ENCODE peak calls at places on chromosomes 4 and X, in ten cellular contexts. One of them, this sample, is unnamed.
A peak's percentile ranks its signal among the peaks of the same experiment; 100 is the strongest.

GRCh38 chrX:140091276-140091886 is 126.1 kb upstream of the CXorf66 start:
- DNase-seq in pancreas: peak; percentile 80
- DNase-seq in transverse colon: peak; percentile 8
- DNase-seq in CD8-positive, alpha-beta T cell: no peak
- DNase-seq in mammary epithelial cell: no peak
- DNase-seq in BE2C: peak; percentile 26
- DNase-seq in heart right ventricle: no peak
- DNase-seq in fibroblast of lung: no peak
- DNase-seq in kidney epithelial cell: no peak
- DNase-seq in mucosa of descending colon: no peak
- DNase-seq in this sample: peak; percentile 25

GRCh38 chr4:26885912-26886274 is 25.3 kb downstream of the STIM2 start:
- DNase-seq in BE2C: no peak
- DNase-seq in fibroblast of lung: no peak
- DNase-seq in pancreas: no peak
- DNase-seq in kidney epithelial cell: no peak
- DNase-seq in CD8-positive, alpha-beta T cell: peak; percentile 39
- DNase-seq in heart right ventricle: no peak
- DNase-seq in transverse colon: no peak
- DNase-seq in mammary epithelial cell: no peak
- DNase-seq in mucosa of descending colon: no peak
- DNase-seq in this sample: no peak

GRCh38 chr4:13415068-13415785 is 68.9 kb downstream of the RAB28 start:
- DNase-seq in BE2C: no peak
- DNase-seq in transverse colon: no peak
- DNase-seq in mucosa of descending colon: no peak
- DNase-seq in mammary epithelial cell: no peak
- DNase-seq in fibroblast of lung: no peak
- DNase-seq in kidney epithelial cell: no peak
- DNase-seq in heart right ventricle: peak; percentile 5
- DNase-seq in pancreas: peak; percentile 71
- DNase-seq in CD8-positive, alpha-beta T cell: no peak
- DNase-seq in this sample: peak; percentile 1

GRCh38 chr4:161134795-161135194 is 1029.0 kb downstream of the FSTL5 start:
- DNase-seq in CD8-positive, alpha-beta T cell: no peak
- DNase-seq in heart right ventricle: no peak
- DNase-seq in BE2C: no peak
- DNase-seq in kidney epithelial cell: no peak
- DNase-seq in mucosa of descending colon: no peak
- DNase-seq in transverse colon: no peak
- DNase-seq in pancreas: no peak
- DNase-seq in fibroblast of lung: no peak
- DNase-seq in mammary epithelial cell: no peak
- DNase-seq in this sample: no peak

GRCh38 chrX:54786972-54787371 is 11.1 kb downstream of the ITIH6 start:
- DNase-seq in BE2C: peak; percentile 35
- DNase-seq in mucosa of descending colon: no peak
- DNase-seq in transverse colon: peak; percentile 32
- DNase-seq in pancreas: no peak
- DNase-seq in heart right ventricle: no peak
- DNase-seq in mammary epithelial cell: peak; percentile 19
- DNase-seq in CD8-positive, alpha-beta T cell: peak; percentile 19
- DNase-seq in fibroblast of lung: no peak
- DNase-seq in kidney epithelial cell: no peak
- DNase-seq in this sample: no peak

GRCh38 chr4:154039435-154040061 is 250.7 kb upstream of the SFRP2 start:
- DNase-seq in mammary epithelial cell: no peak
- DNase-seq in pancreas: no peak
- DNase-seq in BE2C: no peak
- DNase-seq in heart right ventricle: no peak
- DNase-seq in transverse colon: no peak
- DNase-seq in CD8-positive, alpha-beta T cell: no peak
- DNase-seq in fibroblast of lung: no peak
- DNase-seq in kidney epithelial cell: no peak
- DNase-seq in mucosa of descending colon: no peak
- DNase-seq in this sample: no peak

GRCh38 chr4:112552668-112553067 is 36.7 kb upstream of the NEUROG2 start:
- DNase-seq in BE2C: no peak
- DNase-seq in pancreas: no peak
- DNase-seq in heart right ventricle: no peak
- DNase-seq in CD8-positive, alpha-beta T cell: no peak
- DNase-seq in mammary epithelial cell: peak; percentile 60
- DNase-seq in kidney epithelial cell: peak; percentile 52
- DNase-seq in mucosa of descending colon: no peak
- DNase-seq in transverse colon: no peak
- DNase-seq in fibroblast of lung: peak; percentile 61
- DNase-seq in this sample: peak; percentile 71

GRCh38 chr4:183611210-183611830 is 47.7 kb downstream of the RWDD4 start:
- DNase-seq in transverse colon: no peak
- DNase-seq in pancreas: no peak
- DNase-seq in kidney epithelial cell: no peak
- DNase-seq in CD8-positive, alpha-beta T cell: no peak
- DNase-seq in BE2C: no peak
- DNase-seq in heart right ventricle: no peak
- DNase-seq in mucosa of descending colon: no peak
- DNase-seq in mammary epithelial cell: peak; percentile 15
- DNase-seq in fibroblast of lung: no peak
- DNase-seq in this sample: no peak

GRCh38 chrX:97529801-97530200 is 646.1 kb downstream of the RPA4 start:
- DNase-seq in BE2C: no peak
- DNase-seq in mammary epithelial cell: no peak
- DNase-seq in heart right ventricle: no peak
- DNase-seq in transverse colon: no peak
- DNase-seq in fibroblast of lung: peak; percentile 21
- DNase-seq in kidney epithelial cell: no peak
- DNase-seq in pancreas: no peak
- DNase-seq in CD8-positive, alpha-beta T cell: no peak
- DNase-seq in mucosa of descending colon: no peak
- DNase-seq in this sample: no peak

GRCh38 chrX:41116948-41117347 is 31.7 kb downstream of the USP9X start:
- DNase-seq in heart right ventricle: no peak
- DNase-seq in mucosa of descending colon: no peak
- DNase-seq in pancreas: no peak
- DNase-seq in mammary epithelial cell: peak; percentile 28
- DNase-seq in kidney epithelial cell: no peak
- DNase-seq in BE2C: no peak
- DNase-seq in transverse colon: no peak
- DNase-seq in fibroblast of lung: no peak
- DNase-seq in CD8-positive, alpha-beta T cell: no peak
- DNase-seq in this sample: no peak

GRCh38 chr4:143921160-143921559 is 15.8 kb upstream of the GYPE start:
- DNase-seq in mammary epithelial cell: no peak
- DNase-seq in mucosa of descending colon: no peak
- DNase-seq in pancreas: no peak
- DNase-seq in BE2C: no peak
- DNase-seq in CD8-positive, alpha-beta T cell: no peak
- DNase-seq in heart right ventricle: no peak
- DNase-seq in transverse colon: no peak
- DNase-seq in fibroblast of lung: no peak
- DNase-seq in kidney epithelial cell: no peak
- DNase-seq in this sample: no peak

GRCh38 chr4:55437356-55437796 is 41.6 kb downstream of the TMEM165 start:
- DNase-seq in transverse colon: peak; percentile 41
- DNase-seq in BE2C: no peak
- DNase-seq in mammary epithelial cell: no peak
- DNase-seq in mucosa of descending colon: no peak
- DNase-seq in fibroblast of lung: peak; percentile 51
- DNase-seq in CD8-positive, alpha-beta T cell: no peak
- DNase-seq in pancreas: no peak
- DNase-seq in kidney epithelial cell: no peak
- DNase-seq in heart right ventricle: no peak
- DNase-seq in this sample: no peak

GRCh38 chr4:55438314-55438713 is 42.6 kb downstream of the TMEM165 start:
- DNase-seq in BE2C: no peak
- DNase-seq in pancreas: no peak
- DNase-seq in CD8-positive, alpha-beta T cell: no peak
- DNase-seq in kidney epithelial cell: no peak
- DNase-seq in fibroblast of lung: no peak
- DNase-seq in transverse colon: no peak
- DNase-seq in mammary epithelial cell: no peak
- DNase-seq in mucosa of descending colon: no peak
- DNase-seq in heart right ventricle: no peak
- DNase-seq in this sample: no peak

GRCh38 chr4:55437823-55438222 is 42.1 kb downstream of the TMEM165 start:
- DNase-seq in mucosa of descending colon: no peak
- DNase-seq in kidney epithelial cell: no peak
- DNase-seq in heart right ventricle: no peak
- DNase-seq in mammary epithelial cell: no peak
- DNase-seq in fibroblast of lung: no peak
- DNase-seq in pancreas: no peak
- DNase-seq in transverse colon: no peak
- DNase-seq in BE2C: no peak
- DNase-seq in CD8-positive, alpha-beta T cell: no peak
- DNase-seq in this sample: no peak

GRCh38 chr4:55440786-55441185 is 45.0 kb downstream of the TMEM165 start:
- DNase-seq in BE2C: no peak
- DNase-seq in transverse colon: no peak
- DNase-seq in kidney epithelial cell: no peak
- DNase-seq in mammary epithelial cell: no peak
- DNase-seq in heart right ventricle: no peak
- DNase-seq in pancreas: no peak
- DNase-seq in fibroblast of lung: no peak
- DNase-seq in CD8-positive, alpha-beta T cell: no peak
- DNase-seq in mucosa of descending colon: no peak
- DNase-seq in this sample: no peak

DNA sequence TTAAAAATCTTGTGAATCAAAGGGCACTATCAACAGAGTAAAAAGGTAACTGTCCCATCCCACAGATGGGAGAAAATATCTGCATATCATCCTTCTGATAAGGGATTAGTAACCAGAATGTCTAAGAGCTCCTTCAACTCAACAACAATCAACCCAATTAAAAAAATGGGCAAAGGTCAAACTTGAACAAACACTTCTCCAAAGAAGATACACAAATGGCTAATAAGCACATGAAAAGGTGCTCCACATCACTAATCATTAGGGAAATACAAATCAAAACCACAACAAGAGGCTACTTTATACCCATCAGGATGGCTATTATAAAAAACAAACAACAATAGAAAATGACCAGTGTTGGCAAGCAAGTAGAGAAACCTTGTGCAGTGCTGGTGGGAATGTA is 43.3 kb downstream of the TMEM165 start:
- DNase-seq in kidney epithelial cell: no peak
- DNase-seq in BE2C: no peak
- DNase-seq in mammary epithelial cell: no peak
- DNase-seq in heart right ventricle: no peak
- DNase-seq in pancreas: no peak
- DNase-seq in fibroblast of lung: no peak
- DNase-seq in transverse colon: no peak
- DNase-seq in CD8-positive, alpha-beta T cell: no peak
- DNase-seq in mucosa of descending colon: no peak
- DNase-seq in this sample: no peak
- H3K36me3 ChIP-seq in kidney epithelial cell: no peaks in the 10 kb centered on the region
- H3K36me3 ChIP-seq in BE2C: peaks cover 42% of the 10 kb centered on the region
- H3K36me3 ChIP-seq in mammary epithelial cell: peaks cover 20% of the 10 kb centered on the region
- H3K36me3 ChIP-seq in heart right ventricle: peaks cover 11% of the 10 kb centered on the region
- H3K36me3 ChIP-seq in pancreas: peaks cover 3% of the 10 kb centered on the region
- H3K36me3 ChIP-seq in fibroblast of lung: peaks cover 9% of the 10 kb centered on the region
- H3K36me3 ChIP-seq in transverse colon: no peaks in the 10 kb centered on the region
- H3K36me3 ChIP-seq in CD8-positive, alpha-beta T cell: peaks cover 5% of the 10 kb centered on the region
- H3K36me3 ChIP-seq in mucosa of descending colon: no peaks in the 10 kb centered on the region
- H3K36me3 ChIP-seq in this sample: peaks cover 9% of the 10 kb centered on the region

GRCh38 chrX:40077176-40077575 is 20.6 kb downstream of the BCOR start:
- DNase-seq in CD8-positive, alpha-beta T cell: no peak
- DNase-seq in BE2C: no peak
- DNase-seq in heart right ventricle: no peak
- DNase-seq in mammary epithelial cell: no peak
- DNase-seq in mucosa of descending colon: no peak
- DNase-seq in transverse colon: no peak
- DNase-seq in kidney epithelial cell: no peak
- DNase-seq in pancreas: peak; percentile 15
- DNase-seq in fibroblast of lung: no peak
- DNase-seq in this sample: no peak

GRCh38 chrX:40077906-40078305 is 19.9 kb downstream of the BCOR start:
- DNase-seq in transverse colon: no peak
- DNase-seq in mammary epithelial cell: no peak
- DNase-seq in CD8-positive, alpha-beta T cell: no peak
- DNase-seq in pancreas: peak; percentile 21
- DNase-seq in kidney epithelial cell: no peak
- DNase-seq in mucosa of descending colon: no peak
- DNase-seq in fibroblast of lung: no peak
- DNase-seq in heart right ventricle: no peak
- DNase-seq in BE2C: no peak
- DNase-seq in this sample: no peak

GRCh38 chrX:40079572-40079971 is 18.2 kb downstream of the BCOR start:
- DNase-seq in transverse colon: no peak
- DNase-seq in heart right ventricle: no peak
- DNase-seq in mucosa of descending colon: no peak
- DNase-seq in pancreas: peak; percentile 20
- DNase-seq in CD8-positive, alpha-beta T cell: no peak
- DNase-seq in BE2C: no peak
- DNase-seq in fibroblast of lung: no peak
- DNase-seq in kidney epithelial cell: no peak
- DNase-seq in mammary epithelial cell: no peak
- DNase-seq in this sample: no peak

GRCh38 chrX:40076750-40077149 is 21.0 kb downstream of the BCOR start:
- DNase-seq in fibroblast of lung: no peak
- DNase-seq in mammary epithelial cell: no peak
- DNase-seq in CD8-positive, alpha-beta T cell: no peak
- DNase-seq in pancreas: no peak
- DNase-seq in mucosa of descending colon: no peak
- DNase-seq in transverse colon: no peak
- DNase-seq in heart right ventricle: no peak
- DNase-seq in kidney epithelial cell: no peak
- DNase-seq in BE2C: no peak
- DNase-seq in this sample: no peak

GRCh38 chrX:40078489-40079288 is 19.1 kb downstream of the BCOR start:
- DNase-seq in mucosa of descending colon: no peak
- DNase-seq in heart right ventricle: no peak
- DNase-seq in transverse colon: no peak
- DNase-seq in fibroblast of lung: no peak
- DNase-seq in pancreas: peak; percentile 35
- DNase-seq in kidney epithelial cell: no peak
- DNase-seq in BE2C: no peak
- DNase-seq in CD8-positive, alpha-beta T cell: no peak
- DNase-seq in mammary epithelial cell: no peak
- DNase-seq in this sample: no peak
- H3K4me3 ChIP-seq in mucosa of descending colon: no peak overlapping the region
- H3K4me3 ChIP-seq in heart right ventricle: no peak overlapping the region
- H3K4me3 ChIP-seq in transverse colon: no peak overlapping the region
- H3K4me3 ChIP-seq in fibroblast of lung: no peak overlapping the region
- H3K4me3 ChIP-seq in pancreas: no peak overlapping the region
- H3K4me3 ChIP-seq in kidney epithelial cell: no peak overlapping the region
- H3K4me3 ChIP-seq in BE2C: no peak overlapping the region
- H3K4me3 ChIP-seq in CD8-positive, alpha-beta T cell: no peak overlapping the region
- H3K4me3 ChIP-seq in mammary epithelial cell: no peak overlapping the region
- H3K4me3 ChIP-seq in this sample: no peak overlapping the region

GRCh38 chr4:57018930-57019329 is 40.2 kb downstream of the POLR2B start:
- DNase-seq in fibroblast of lung: peak; percentile 11
- DNase-seq in kidney epithelial cell: no peak
- DNase-seq in pancreas: no peak
- DNase-seq in CD8-positive, alpha-beta T cell: no peak
- DNase-seq in mammary epithelial cell: no peak
- DNase-seq in heart right ventricle: no peak
- DNase-seq in mucosa of descending colon: no peak
- DNase-seq in transverse colon: no peak
- DNase-seq in BE2C: no peak
- DNase-seq in this sample: no peak
- H3K36me3 ChIP-seq in fibroblast of lung: peaks cover 9% of the 10 kb centered on the region
- H3K36me3 ChIP-seq in kidney epithelial cell: peaks cover 1% of the 10 kb centered on the region
- H3K36me3 ChIP-seq in pancreas: peaks cover 45% of the 10 kb centered on the region
- H3K36me3 ChIP-seq in CD8-positive, alpha-beta T cell: peaks cover 59% of the 10 kb centered on the region
- H3K36me3 ChIP-seq in mammary epithelial cell: peaks cover 47% of the 10 kb centered on the region
- H3K36me3 ChIP-seq in heart right ventricle: peaks cover 55% of the 10 kb centered on the region
- H3K36me3 ChIP-seq in mucosa of descending colon: peaks cover 7% of the 10 kb centered on the region
- H3K36me3 ChIP-seq in transverse colon: peaks cover 4% of the 10 kb centered on the region
- H3K36me3 ChIP-seq in BE2C: peaks cover 83% of the 10 kb centered on the region
- H3K36me3 ChIP-seq in this sample: peaks cover 55% of the 10 kb centered on the region

GRCh38 chr4:2354127-2354526 is 64.3 kb downstream of the ZFYVE28 start:
- DNase-seq in mucosa of descending colon: no peak
- DNase-seq in kidney epithelial cell: no peak
- DNase-seq in mammary epithelial cell: no peak
- DNase-seq in transverse colon: peak; percentile 7
- DNase-seq in CD8-positive, alpha-beta T cell: peak; percentile 50
- DNase-seq in pancreas: no peak
- DNase-seq in BE2C: peak; percentile 21
- DNase-seq in fibroblast of lung: peak; percentile 27
- DNase-seq in heart right ventricle: no peak
- DNase-seq in this sample: no peak
- H3K4me3 ChIP-seq in mucosa of descending colon: no peak overlapping the region
- H3K4me3 ChIP-seq in kidney epithelial cell: no peak overlapping the region
- H3K4me3 ChIP-seq in mammary epithelial cell: no peak overlapping the region
- H3K4me3 ChIP-seq in transverse colon: no peak overlapping the region
- H3K4me3 ChIP-seq in CD8-positive, alpha-beta T cell: no peak overlapping the region
- H3K4me3 ChIP-seq in pancreas: no peak overlapping the region
- H3K4me3 ChIP-seq in BE2C: no peak overlapping the region
- H3K4me3 ChIP-seq in fibroblast of lung: no peak overlapping the region
- H3K4me3 ChIP-seq in heart right ventricle: no peak overlapping the region
- H3K4me3 ChIP-seq in this sample: no peak overlapping the region